ENCODE peak calls at places on chromosomes 7 and 10, in seven cellular contexts. O is transverse colon; R is GM12865; C is choroid plexus epithelial cell; E is SHP77 treated with DMSO at 0.1 percent for 48 hours; J is activated gamma-delta T cell treated with anti-CD3 and anti-CD28 coated beads, Interleukin-2, amount 50 U/mL, for 16 hours; Q is SW480. X is an unnamed sample.

GRCh38 chr7:18663321-18663720 is 167.8 kb downstream of the HDAC9 start:
- DNase-seq in O (no peak), R (no peak), C (no peak), E (no peak), J (no peak), Q (no peak), X (peak; percentile 42)

GRCh38 chr10:79381804-79382221 is 34.5 kb downstream of the PPIF start:
- DNase-seq in O (peak; percentile 71), R (no peak), C (peak; percentile 93), E (no peak), J (no peak), Q (no peak), X (no peak)

GRCh38 chr10:113407218-113407617 is 145.6 kb upstream of the HABP2 start:
- DNase-seq in O (no peak), R (no peak), C (no peak), E (no peak), J (no peak), Q (no peak), X (no peak)

GRCh38 chr7:113086431-113086888 is at the start of gene GPR85:
- DNase-seq in O (peak; percentile 17), R (peak; percentile 30), C (peak; percentile 82), E (no peak), J (no peak), Q (no peak), X (peak; percentile 32)

GRCh38 chr10:132939957-132940790 is 2.2 kb downstream of the CFAP46 start:
- DNase-seq in O (peak; percentile 35), R (peak; percentile 50), C (peak; percentile 63), E (no peak), J (no peak), Q (peak; percentile 50), X (peak; percentile 48)

GRCh38 chr7:111910656-111911055 is 295.5 kb downstream of the DOCK4 start:
- DNase-seq in O (no peak), R (no peak), C (no peak), E (no peak), J (no peak), Q (no peak), X (no peak)

GRCh38 chr7:336810-337566 is 47.0 kb downstream of the FOXL3 start:
- DNase-seq in O (no peak), R (no peak), C (no peak), E (no peak), J (no peak), Q (no peak), X (no peak)

GRCh38 chr10:59585046-59585700 is 124.5 kb downstream of the SLC16A9 start:
- DNase-seq in O (no peak), R (no peak), C (no peak), E (peak; percentile 60), J (no peak), Q (no peak), X (peak; percentile 72)

GRCh38 chr7:55336540-55336939 is 28.6 kb upstream of the LANCL2 start:
- DNase-seq in O (no peak), R (no peak), C (no peak), E (no peak), J (no peak), Q (no peak), X (no peak)

GRCh38 chr7:105838273-105839141 is 37.9 kb downstream of the ATXN7L1 start:
- DNase-seq in O (peak; percentile 71), R (no peak), C (peak; percentile 41), E (no peak), J (no peak), Q (peak; percentile 47), X (no peak)

X was measured in MV-4-11.